ENCODE peak calls at places on chromosomes 12 and 14, in ten cellular contexts. Y, A, E, I, P, W, F, U, S and N are unnamed samples.

GRCh38 chr12:65603428-65604351 is 220.6 kb upstream of the HMGA2 start:
- DNase-seq in U (peak), A (peak), S (peak), P (no peak), Y (peak), W (peak), F (no peak), I (peak), E (peak), N (no peak)

GRCh38 chr14:67409461-67409860 is 2.5 kb downstream of the PLEK2 start:
- DNase-seq in S (no peak), E (no peak), W (no peak), U (no peak), P (no peak), Y (no peak), I (no peak), F (no peak), A (no peak), N (no peak)

GRCh38 chr12:9897524-9897923 is 16.2 kb downstream of the KLRF2 start:
- DNase-seq in S (no peak), W (no peak), P (no peak), U (no peak), A (no peak), I (no peak), Y (no peak), E (no peak), F (no peak), N (no peak)

GRCh38 chr14:101229666-101230065 is 326.1 kb upstream of the RTL1 start:
- DNase-seq in U (no peak), F (no peak), I (no peak), S (no peak), Y (no peak), A (no peak), W (no peak), P (no peak), E (no peak), N (no peak)

GRCh38 chr14:49303952-49304516 is 282.1 kb downstream of the RPS29 start:
- DNase-seq in S (peak), U (peak), W (peak), P (peak), A (no peak), F (no peak), Y (peak), E (no peak), I (peak), N (no peak)

GRCh38 chr12:29164477-29165163 is 15.5 kb downstream of the FAR2 start:
- DNase-seq in I (no peak), U (peak), E (no peak), A (no peak), F (no peak), P (no peak), Y (peak), W (peak), S (peak), N (peak)

GRCh38 chr12:130158775-130159100 is 3.5 kb upstream of the FZD10 start:
- DNase-seq in E (no peak), U (no peak), I (no peak), Y (no peak), P (no peak), W (no peak), F (no peak), A (no peak), S (no peak), N (no peak)

GRCh38 chr12:50222275-50222783 is 55.2 kb upstream of the CERS5 start:
- DNase-seq in Y (peak), E (peak), P (peak), A (peak), I (peak), F (no peak), S (peak), U (peak), W (peak), N (no peak)

GRCh38 chr12:65125975-65126374 is 4.9 kb upstream of the WIF1 start:
- DNase-seq in S (no peak), A (no peak), E (no peak), Y (no peak), F (no peak), I (no peak), P (no peak), W (no peak), U (no peak), N (no peak)

GRCh38 chr14:88232783-88233182 is 90.3 kb downstream of the KCNK10 start:
- DNase-seq in E (no peak), S (no peak), F (no peak), U (no peak), A (no peak), P (no peak), Y (no peak), W (no peak), I (no peak), N (no peak)

GRCh38 chr14:34682787-34683321 is 31.5 kb downstream of the CFL2 start:
- DNase-seq in E (no peak), W (peak), S (peak), I (no peak), A (no peak), Y (no peak), F (no peak), P (no peak), U (peak), N (no peak)

DNA sequence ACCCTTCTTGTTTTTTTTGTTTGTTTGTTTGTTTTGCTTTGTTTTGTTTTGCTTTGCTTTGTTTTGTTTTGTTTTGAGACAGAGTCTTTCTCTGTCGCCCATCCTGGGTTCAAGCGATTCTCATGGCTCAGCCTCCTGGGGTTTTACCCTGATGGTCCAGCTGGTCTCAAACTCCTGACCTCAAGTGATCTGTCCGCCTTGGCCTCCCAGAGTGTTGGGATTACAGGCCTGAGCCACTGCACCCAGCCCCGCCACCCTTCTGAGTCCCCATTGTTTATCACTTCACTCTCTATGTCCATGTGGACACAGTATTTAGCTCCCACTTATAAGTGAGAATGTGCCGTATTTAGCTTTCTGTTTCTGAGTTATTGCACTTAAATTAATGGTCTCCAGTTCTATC is 36.9 kb upstream of the BICD1 start:
- DNase-seq in W (no peak), S (no peak), A (no peak), Y (no peak), U (no peak), E (no peak), P (no peak), F (no peak), I (no peak), N (no peak)
- H3K27ac ChIP-seq in W (peak), S (no peak), A (no peak), Y (no peak), U (no peak), E (no peak), P (no peak), F (no peak), I (no peak), N (no peak)

DNA sequence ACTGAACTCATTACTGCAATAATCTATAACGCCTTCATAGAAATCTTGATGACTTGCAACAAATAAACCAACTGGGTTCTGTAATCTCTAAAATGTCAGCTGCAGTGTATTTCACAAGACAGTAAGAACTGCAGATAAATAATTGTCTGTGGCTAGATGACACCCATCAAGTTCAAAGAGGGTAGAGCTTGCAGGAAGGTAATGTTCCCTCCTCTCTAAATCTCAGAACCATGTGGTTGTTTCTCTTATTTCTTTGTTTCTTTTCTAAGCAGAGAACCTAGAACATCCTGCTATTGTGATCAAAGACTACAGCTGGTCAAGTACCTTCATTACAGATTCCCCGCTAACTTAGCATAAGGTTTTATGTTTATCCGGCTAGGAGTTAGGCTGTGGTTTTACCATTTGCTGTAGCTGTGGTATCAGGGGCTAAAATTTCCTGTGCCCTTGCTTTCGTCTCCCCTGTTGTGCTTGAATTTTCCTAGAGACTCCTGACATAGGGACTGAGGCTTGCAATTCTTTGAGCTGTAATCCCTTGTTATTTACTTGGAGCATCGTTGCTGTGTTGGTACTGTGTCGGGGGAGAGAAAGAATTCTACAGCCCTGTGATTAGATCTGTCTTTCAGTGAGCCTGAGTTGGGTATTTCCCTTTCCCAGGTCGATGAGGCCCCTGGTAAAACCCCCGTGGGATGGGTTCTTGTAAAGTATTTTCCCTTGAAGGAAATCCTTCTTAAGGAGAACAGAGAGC is 253.1 kb upstream of the BTG1 start:
- DNase-seq in E (no peak), Y (no peak), A (no peak), S (no peak), I (no peak), F (no peak), W (no peak), P (no peak), U (no peak), N (no peak)
- H3K27ac ChIP-seq in E (no peak), Y (no peak), A (no peak), S (no peak), I (no peak), F (no peak), W (no peak), P (no peak), U (no peak), N (no peak)

GRCh38 chr14:94099006-94099405 is 11.5 kb upstream of the IFI27 start:
- DNase-seq in W (no peak), S (no peak), A (no peak), P (no peak), U (no peak), Y (no peak), F (no peak), I (no peak), E (no peak), N (no peak)

GRCh38 chr14:94093418-94093817 is 12.3 kb downstream of the IFI27L1 start:
- DNase-seq in W (no peak), S (no peak), F (no peak), E (no peak), I (no peak), U (no peak), A (no peak), Y (no peak), P (no peak), N (no peak)

GRCh38 chr14:94100847-94101246 is 9.7 kb upstream of the IFI27 start:
- DNase-seq in P (peak), U (peak), Y (peak), F (no peak), S (peak), I (no peak), W (peak), A (peak), E (peak), N (no peak)

GRCh38 chr14:94098359-94098758 is 12.2 kb upstream of the IFI27 start:
- DNase-seq in P (no peak), E (no peak), F (no peak), W (no peak), S (no peak), I (no peak), U (no peak), A (no peak), Y (no peak), N (no peak)

GRCh38 chr14:94097091-94097490 is 13.4 kb upstream of the IFI27 start:
- DNase-seq in W (no peak), E (no peak), Y (no peak), F (no peak), A (no peak), I (no peak), P (no peak), S (no peak), U (no peak), N (no peak)
- H3K27ac ChIP-seq in W (no peak), E (no peak), Y (no peak), F (no peak), A (no peak), I (no peak), P (no peak), S (no peak), U (no peak), N (no peak)

GRCh38 chr12:12786371-12786715 is 884 bp downstream of the APOLD1 start:
- DNase-seq in E (no peak), A (no peak), F (no peak), P (no peak), W (no peak), U (no peak), Y (no peak), S (no peak), I (no peak), N (no peak)
- H3K27ac ChIP-seq in E (peak), A (peak), F (peak), P (peak), W (peak), U (peak), Y (peak), S (peak), I (peak), N (peak)

GRCh38 chr14:53646925-53647324 is 309.7 kb downstream of the BMP4 start:
- DNase-seq in U (no peak), E (no peak), S (no peak), Y (no peak), W (no peak), P (no peak), I (no peak), F (no peak), A (no peak), N (no peak)
- H3K27ac ChIP-seq in U (no peak), E (no peak), S (no peak), Y (no peak), W (no peak), P (no peak), I (no peak), F (no peak), A (no peak), N (no peak)